ENCODE peak calls at places on chromosome 22, in seven cellular contexts. Z is ovary, Q is GM06990, A is pancreas, G is esophagus squamous epithelium, V is epithelial cell of esophagus, U is MM.1S. S is an unnamed sample.

GRCh38 chr22:19962246-19962908 is 20.8 kb upstream of the TXNRD2 start:
- DNase-seq in Z (no peak), Q (peak; percentile 64), A (peak; percentile 87), G (no peak), V (peak; percentile 93), U (peak; percentile 87), S (peak; percentile 80)

GRCh38 chr22:20302438-20303228 is 17.2 kb downstream of the DGCR6L start:
- DNase-seq in Z (no peak), Q (no peak), A (no peak), G (no peak), V (no peak), U (no peak), S (no peak)

GRCh38 chr22:19607198-19608113 is 83.2 kb upstream of the CLDN5 start:
- DNase-seq in Z (peak; percentile 37), Q (no peak), A (peak; percentile 27), G (no peak), V (peak; percentile 80), U (peak; percentile 27), S (no peak)

GRCh38 chr22:36359172-36359973 is 28.4 kb downstream of the MYH9 start:
- DNase-seq in Z (no peak), Q (peak; percentile 52), A (no peak), G (no peak), V (no peak), U (no peak), S (peak; percentile 73)

GRCh38 chr22:49968831-49969661 is 8.5 kb downstream of the PIM3 start:
- DNase-seq in Z (peak; percentile 36), Q (peak; percentile 20), A (peak; percentile 40), G (no peak), V (no peak), U (peak; percentile 2), S (no peak)

GRCh38 chr22:35154937-35155387 is 89.0 kb downstream of the ISX start:
- DNase-seq in Z (peak; percentile 30), Q (no peak), A (peak; percentile 52), G (no peak), V (peak; percentile 48), U (peak; percentile 30), S (peak; percentile 65)

GRCh38 chr22:25545117-25545516 is 19.4 kb upstream of the GRK3 start:
- DNase-seq in Z (no peak), Q (no peak), A (no peak), G (no peak), V (no peak), U (no peak), S (no peak)

GRCh38 chr22:50169181-50169759 is 1.3 kb upstream of the PANX2 start:
- DNase-seq in Z (peak; percentile 28), Q (no peak), A (no peak), G (no peak), V (no peak), U (no peak), S (no peak)

GRCh38 chr22:47446331-47446730 is 683.9 kb downstream of the TBC1D22A start:
- DNase-seq in Z (no peak), Q (no peak), A (no peak), G (no peak), V (no peak), U (no peak), S (no peak)

GRCh38 chr22:19596680-19597398 is 72.6 kb upstream of the CLDN5 start:
- DNase-seq in Z (no peak), Q (no peak), A (no peak), G (no peak), V (no peak), U (no peak), S (no peak)

GRCh38 chr22:27517361-27517760 is 284.2 kb downstream of the MN1 start:
- DNase-seq in Z (no peak), Q (no peak), A (no peak), G (no peak), V (no peak), U (no peak), S (no peak)

GRCh38 chr22:47322854-47323253 is 560.4 kb downstream of the TBC1D22A start:
- DNase-seq in Z (no peak), Q (no peak), A (no peak), G (no peak), V (no peak), U (no peak), S (no peak)

GRCh38 chr22:17120281-17120680 is 879 bp downstream of the TMEM121B start:
- DNase-seq in Z (peak; percentile 55), Q (peak; percentile 44), A (peak; percentile 56), G (no peak), V (peak; percentile 57), U (peak; percentile 45), S (peak; percentile 74)
- TF ChIP-seq CTCF in Z (no peak), Q (no peak), A (no peak), G (no peak), V (no peak), U (no peak), S (no peak)

GRCh38 chr22:39361495-39361894 is 11.7 kb downstream of the SYNGR1 start:
- DNase-seq in Z (no peak), Q (no peak), A (no peak), G (no peak), V (no peak), U (no peak), S (no peak)
- TF ChIP-seq CTCF in Z (no peak), Q (no peak), A (no peak), G (no peak), V (no peak), U (no peak), S (no peak)

DNA sequence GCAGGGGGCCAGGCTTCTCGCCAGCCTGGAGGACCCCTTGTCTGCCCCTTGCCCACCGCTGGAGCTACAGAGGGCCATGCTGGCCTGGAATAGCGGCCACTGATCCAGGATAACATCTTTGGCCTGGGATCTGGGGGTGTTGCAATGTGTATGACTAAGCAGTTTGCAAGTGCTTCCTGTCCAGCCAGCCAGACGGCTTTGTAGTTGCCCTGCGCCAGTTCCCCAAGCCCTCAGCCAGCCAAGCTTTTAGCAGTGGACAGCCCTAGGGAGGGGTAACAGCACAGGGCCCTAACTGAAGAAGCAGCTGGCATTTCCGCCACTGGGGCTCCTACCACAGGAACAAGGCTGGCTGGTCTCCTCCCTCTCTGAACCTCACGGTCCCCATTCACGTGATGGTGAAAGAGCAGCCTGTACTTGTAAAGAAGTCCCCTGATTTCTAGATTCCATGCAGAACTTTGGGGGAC is 32.1 kb downstream of the UQCR10 start:
- DNase-seq in Z (peak; percentile 51), Q (no peak), A (peak; percentile 88), G (peak; percentile 17), V (peak; percentile 95), U (no peak), S (no peak)
- TF ChIP-seq CTCF in Z (no peak), Q (no peak), A (no peak), G (no peak), V (no peak), U (no peak), S (no peak)

GRCh38 chr22:22396741-22397291 is 111.7 kb downstream of the ZNF280B start:
- DNase-seq in Z (no peak), Q (no peak), A (no peak), G (no peak), V (no peak), U (no peak), S (no peak)

GRCh38 chr22:22397292-22397870 is 111.2 kb downstream of the ZNF280B start:
- DNase-seq in Z (no peak), Q (no peak), A (peak; percentile 51), G (no peak), V (peak; percentile 60), U (no peak), S (peak; percentile 3)

GRCh38 chr22:22392131-22392530 is 116.4 kb downstream of the ZNF280B start:
- DNase-seq in Z (no peak), Q (no peak), A (no peak), G (no peak), V (no peak), U (no peak), S (no peak)

GRCh38 chr22:22395230-22395629 is 113.3 kb downstream of the ZNF280B start:
- DNase-seq in Z (no peak), Q (no peak), A (no peak), G (no peak), V (no peak), U (no peak), S (peak; percentile 23)

DNA sequence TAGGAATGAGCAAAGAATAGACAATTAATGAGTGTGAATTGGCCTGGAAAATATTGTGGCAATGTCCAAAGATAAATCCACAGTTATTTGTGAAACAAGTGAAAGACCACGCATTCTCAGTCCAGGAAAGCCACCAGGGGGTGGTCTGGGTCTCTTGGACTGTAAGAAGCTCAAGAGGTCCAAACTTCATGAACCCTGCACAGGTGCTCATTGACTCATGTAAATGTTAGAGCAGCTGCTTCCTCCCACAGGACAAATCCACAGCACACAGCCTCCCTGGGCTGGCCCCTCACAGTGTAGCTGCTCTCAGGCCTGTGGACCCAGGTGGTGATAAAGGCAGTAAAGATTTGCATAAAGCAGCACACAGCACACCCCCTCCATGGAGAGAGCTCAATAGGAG is 114.0 kb downstream of the ZNF280B start:
- DNase-seq in Z (no peak), Q (no peak), A (no peak), G (no peak), V (no peak), U (peak; percentile 73), S (peak; percentile 4)
- TF ChIP-seq CTCF in Z (no peak), Q (no peak), A (no peak), G (no peak), V (no peak), U (peak; percentile 16), S (no peak)

DNA sequence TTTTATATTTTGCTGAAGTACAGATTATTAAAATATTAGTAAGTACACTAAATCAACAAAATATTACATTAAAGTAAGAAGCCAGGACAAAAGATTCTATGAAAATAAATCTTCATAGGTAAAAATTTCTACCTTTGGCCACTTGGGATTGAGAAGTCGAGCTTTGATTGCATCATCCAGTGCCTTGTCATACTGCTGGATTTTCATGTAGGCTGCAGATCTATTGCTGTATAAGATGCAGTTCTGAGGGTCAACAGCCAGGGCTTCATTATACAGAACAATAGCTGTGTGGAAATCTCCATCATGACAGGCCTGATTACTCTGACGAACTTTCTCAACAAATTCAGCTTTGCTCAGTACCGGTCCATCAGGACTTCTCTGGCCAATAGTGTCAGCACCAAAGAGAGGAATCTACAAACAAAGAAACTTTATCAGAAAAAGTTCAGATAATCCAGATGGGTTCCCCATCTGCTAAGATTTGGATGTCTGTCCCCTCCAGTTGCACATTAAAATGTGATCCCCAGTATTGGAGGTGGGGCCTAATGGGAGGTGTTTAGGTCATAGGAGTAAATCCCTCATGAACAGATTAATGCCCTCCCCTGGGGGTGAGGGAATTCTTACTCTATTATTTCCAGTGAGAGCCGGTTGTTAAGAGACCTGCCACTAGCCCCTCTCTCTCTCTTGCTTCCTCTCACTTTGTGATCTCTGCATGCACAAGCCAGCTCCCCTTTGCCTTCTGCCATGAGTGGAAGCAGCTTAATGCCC is 50.0 kb downstream of the TTC28 start:
- DNase-seq in Z (no peak), Q (no peak), A (no peak), G (no peak), V (peak; percentile 44), U (no peak), S (no peak)
- TF ChIP-seq CTCF in Z (no peak), Q (no peak), A (no peak), G (no peak), V (no peak), U (no peak), S (no peak)